ENCODE peak calls at places on chromosomes 12 and 14, in six cellular contexts. I, B, Q, W, N and Z are unnamed samples.

GRCh38 chr12:6996040-6996441 is 22.2 kb downstream of the LPCAT3 start:
- DNase-seq in I (no peak), B (no peak), Q (no peak), W (no peak), N (no peak), Z (peak)

GRCh38 chr12:31324845-31325523 is 966 bp downstream of the SINHCAF start:
- DNase-seq in I (peak), B (peak), Q (peak), W (peak), N (peak), Z (peak)

GRCh38 chr14:105398726-105399440 is 545 bp downstream of the TEX22 start:
- DNase-seq in I (no peak), B (peak), Q (no peak), W (no peak), N (peak), Z (no peak)

GRCh38 chr12:95996034-95996658 is at the start of gene HAL:
- DNase-seq in I (peak), B (peak), Q (peak), W (no peak), N (no peak), Z (no peak)

GRCh38 chr12:43306066-43306465 is 245.9 kb downstream of the ADAMTS20 start:
- DNase-seq in I (no peak), B (no peak), Q (no peak), W (no peak), N (no peak), Z (peak)

GRCh38 chr12:69688496-69689427 is 10.3 kb downstream of the BEST3 start:
- DNase-seq in I (peak), B (no peak), Q (peak), W (no peak), N (peak), Z (peak)

GRCh38 chr14:68981539-68981976 is 2.5 kb upstream of the ACTN1 start:
- DNase-seq in I (no peak), B (no peak), Q (no peak), W (no peak), N (no peak), Z (peak)

GRCh38 chr12:115444336-115444735 is 760.4 kb upstream of the TBX3 start:
- DNase-seq in I (no peak), B (no peak), Q (no peak), W (no peak), N (no peak), Z (no peak)

GRCh38 chr14:23324455-23324846 is 3.2 kb downstream of the PABPN1 start:
- DNase-seq in I (no peak), B (no peak), Q (no peak), W (no peak), N (no peak), Z (no peak)

GRCh38 chr12:15350643-15351042 is 28.3 kb downstream of the PTPRO start:
- DNase-seq in I (no peak), B (no peak), Q (no peak), W (no peak), N (no peak), Z (no peak)

GRCh38 chr12:19833775-19834501 is 394.6 kb downstream of the AEBP2 start:
- DNase-seq in I (no peak), B (no peak), Q (no peak), W (no peak), N (no peak), Z (no peak)

GRCh38 chr14:55454264-55455151 is 14.1 kb upstream of the TBPL2 start:
- DNase-seq in I (peak), B (no peak), Q (no peak), W (no peak), N (no peak), Z (peak)

GRCh38 chr14:52015411-52016030 is 26.2 kb downstream of the RTRAF start:
- DNase-seq in I (no peak), B (peak), Q (no peak), W (no peak), N (no peak), Z (no peak)

GRCh38 chr12:20264608-20265114 is 103.7 kb upstream of the PDE3A start:
- DNase-seq in I (no peak), B (no peak), Q (no peak), W (no peak), N (no peak), Z (no peak)